ENCODE peak calls at places on chromosome 11, in ten cellular contexts. One of them, this sample, is unnamed.

GRCh38 chr11:119421941-119422504 is 949 bp downstream of the THY1 start:
- DNase-seq in activated T-helper 1 cell treated with anti-CD3 and anti-CD28 coated beads, Interleukin-2, amount 50 U/mL, for 16 hours: no peak
- DNase-seq in fibroblast of pulmonary artery: no peak
- DNase-seq in head of caudate nucleus: peak; percentile 73
- DNase-seq in amniotic stem cell: no peak
- DNase-seq in kidney: no peak
- DNase-seq in iPS-NIHi11: peak; percentile 38
- DNase-seq in coronary artery: no peak
- DNase-seq in T-helper 2 cell treated with Interferon-gamma antibody and Interleukin-4, amounts not matched to agents 5 μg/mL and 100 μg/mL, for 36 hours: no peak
- DNase-seq in C1 segment of cervical spinal cord: no peak
- DNase-seq in this sample: no peak

GRCh38 chr11:132639986-132640385 is 892.3 kb downstream of the OPCML start:
- DNase-seq in kidney: no peak
- DNase-seq in activated T-helper 1 cell treated with anti-CD3 and anti-CD28 coated beads, Interleukin-2, amount 50 U/mL, for 16 hours: no peak
- DNase-seq in fibroblast of pulmonary artery: no peak
- DNase-seq in C1 segment of cervical spinal cord: no peak
- DNase-seq in coronary artery: no peak
- DNase-seq in T-helper 2 cell treated with Interferon-gamma antibody and Interleukin-4, amounts not matched to agents 5 μg/mL and 100 μg/mL, for 36 hours: no peak
- DNase-seq in head of caudate nucleus: no peak
- DNase-seq in amniotic stem cell: no peak
- DNase-seq in iPS-NIHi11: no peak
- DNase-seq in this sample: no peak

GRCh38 chr11:3001496-3001895 is 9.4 kb upstream of the NAP1L4 start:
- DNase-seq in fibroblast of pulmonary artery: no peak
- DNase-seq in T-helper 2 cell treated with Interferon-gamma antibody and Interleukin-4, amounts not matched to agents 5 μg/mL and 100 μg/mL, for 36 hours: no peak
- DNase-seq in C1 segment of cervical spinal cord: peak; percentile 39
- DNase-seq in head of caudate nucleus: peak; percentile 79
- DNase-seq in amniotic stem cell: no peak
- DNase-seq in kidney: no peak
- DNase-seq in coronary artery: peak; percentile 69
- DNase-seq in activated T-helper 1 cell treated with anti-CD3 and anti-CD28 coated beads, Interleukin-2, amount 50 U/mL, for 16 hours: no peak
- DNase-seq in iPS-NIHi11: no peak
- DNase-seq in this sample: no peak

GRCh38 chr11:64178203-64178602 is 7.8 kb upstream of the STIP1 start:
- DNase-seq in fibroblast of pulmonary artery: no peak
- DNase-seq in kidney: no peak
- DNase-seq in iPS-NIHi11: no peak
- DNase-seq in T-helper 2 cell treated with Interferon-gamma antibody and Interleukin-4, amounts not matched to agents 5 μg/mL and 100 μg/mL, for 36 hours: no peak
- DNase-seq in amniotic stem cell: no peak
- DNase-seq in C1 segment of cervical spinal cord: no peak
- DNase-seq in activated T-helper 1 cell treated with anti-CD3 and anti-CD28 coated beads, Interleukin-2, amount 50 U/mL, for 16 hours: no peak
- DNase-seq in head of caudate nucleus: no peak
- DNase-seq in coronary artery: no peak
- DNase-seq in this sample: no peak

GRCh38 chr11:28439403-28439802 is 331.2 kb downstream of the METTL15 start:
- DNase-seq in fibroblast of pulmonary artery: no peak
- DNase-seq in activated T-helper 1 cell treated with anti-CD3 and anti-CD28 coated beads, Interleukin-2, amount 50 U/mL, for 16 hours: no peak
- DNase-seq in C1 segment of cervical spinal cord: no peak
- DNase-seq in iPS-NIHi11: no peak
- DNase-seq in T-helper 2 cell treated with Interferon-gamma antibody and Interleukin-4, amounts not matched to agents 5 μg/mL and 100 μg/mL, for 36 hours: no peak
- DNase-seq in head of caudate nucleus: peak; percentile 27
- DNase-seq in kidney: no peak
- DNase-seq in amniotic stem cell: no peak
- DNase-seq in coronary artery: no peak
- DNase-seq in this sample: no peak

GRCh38 chr11:83195176-83195531 is 1.6 kb downstream of the ANKRD42 start:
- DNase-seq in C1 segment of cervical spinal cord: no peak
- DNase-seq in fibroblast of pulmonary artery: peak; percentile 11
- DNase-seq in coronary artery: no peak
- DNase-seq in amniotic stem cell: no peak
- DNase-seq in head of caudate nucleus: no peak
- DNase-seq in activated T-helper 1 cell treated with anti-CD3 and anti-CD28 coated beads, Interleukin-2, amount 50 U/mL, for 16 hours: no peak
- DNase-seq in iPS-NIHi11: no peak
- DNase-seq in kidney: no peak
- DNase-seq in T-helper 2 cell treated with Interferon-gamma antibody and Interleukin-4, amounts not matched to agents 5 μg/mL and 100 μg/mL, for 36 hours: no peak
- DNase-seq in this sample: no peak

GRCh38 chr11:2820976-2821375 is 64.6 kb downstream of the CDKN1C start:
- DNase-seq in T-helper 2 cell treated with Interferon-gamma antibody and Interleukin-4, amounts not matched to agents 5 μg/mL and 100 μg/mL, for 36 hours: no peak
- DNase-seq in iPS-NIHi11: no peak
- DNase-seq in activated T-helper 1 cell treated with anti-CD3 and anti-CD28 coated beads, Interleukin-2, amount 50 U/mL, for 16 hours: no peak
- DNase-seq in kidney: peak; percentile 68
- DNase-seq in C1 segment of cervical spinal cord: no peak
- DNase-seq in head of caudate nucleus: no peak
- DNase-seq in coronary artery: no peak
- DNase-seq in fibroblast of pulmonary artery: no peak
- DNase-seq in amniotic stem cell: no peak
- DNase-seq in this sample: no peak

GRCh38 chr11:55707029-55707428 is 45.0 kb downstream of the OR4C6 start:
- DNase-seq in coronary artery: no peak
- DNase-seq in T-helper 2 cell treated with Interferon-gamma antibody and Interleukin-4, amounts not matched to agents 5 μg/mL and 100 μg/mL, for 36 hours: no peak
- DNase-seq in kidney: no peak
- DNase-seq in head of caudate nucleus: no peak
- DNase-seq in C1 segment of cervical spinal cord: no peak
- DNase-seq in activated T-helper 1 cell treated with anti-CD3 and anti-CD28 coated beads, Interleukin-2, amount 50 U/mL, for 16 hours: no peak
- DNase-seq in iPS-NIHi11: peak; percentile 4
- DNase-seq in fibroblast of pulmonary artery: peak; percentile 57
- DNase-seq in amniotic stem cell: no peak
- DNase-seq in this sample: no peak

GRCh38 chr11:206002-206384 is 1.2 kb downstream of the BET1L start:
- DNase-seq in iPS-NIHi11: no peak
- DNase-seq in kidney: peak; percentile 38
- DNase-seq in C1 segment of cervical spinal cord: no peak
- DNase-seq in coronary artery: peak; percentile 73
- DNase-seq in T-helper 2 cell treated with Interferon-gamma antibody and Interleukin-4, amounts not matched to agents 5 μg/mL and 100 μg/mL, for 36 hours: no peak
- DNase-seq in head of caudate nucleus: no peak
- DNase-seq in fibroblast of pulmonary artery: no peak
- DNase-seq in activated T-helper 1 cell treated with anti-CD3 and anti-CD28 coated beads, Interleukin-2, amount 50 U/mL, for 16 hours: no peak
- DNase-seq in amniotic stem cell: no peak
- DNase-seq in this sample: no peak

GRCh38 chr11:1084561-1085439 is 10.1 kb downstream of the MUC2 start:
- DNase-seq in activated T-helper 1 cell treated with anti-CD3 and anti-CD28 coated beads, Interleukin-2, amount 50 U/mL, for 16 hours: no peak
- DNase-seq in kidney: peak; percentile 70
- DNase-seq in head of caudate nucleus: no peak
- DNase-seq in coronary artery: no peak
- DNase-seq in C1 segment of cervical spinal cord: no peak
- DNase-seq in amniotic stem cell: no peak
- DNase-seq in T-helper 2 cell treated with Interferon-gamma antibody and Interleukin-4, amounts not matched to agents 5 μg/mL and 100 μg/mL, for 36 hours: no peak
- DNase-seq in iPS-NIHi11: no peak
- DNase-seq in fibroblast of pulmonary artery: no peak
- DNase-seq in this sample: no peak